ENCODE peak calls at places on chromosomes 1 and 21, in seven cellular contexts. One of them, this sample, is unnamed.

GRCh38 chr21:46452719-46453118 is 6.0 kb upstream of the DIP2A start:
- DNase-seq in putamen: no peak
- DNase-seq in stimulated activated CD8-positive, alpha-beta memory T cell treated with anti-CD3 and anti-CD28 coated beads, Interleukin-15, amount 100 ng/mL, for 48 hours: no peak
- DNase-seq in MV-4-11: no peak
- DNase-seq in neural crest cell: no peak
- DNase-seq in activated T-cell treated with anti-CD3 and anti-CD28 coated beads for 24 hours: no peak
- DNase-seq in NCI-H1105 treated with DMSO at 0.1 percent for 48 hours: no peak
- DNase-seq in this sample: no peak

GRCh38 chr1:29416267-29416666 is 179.9 kb downstream of the PTPRU start:
- DNase-seq in stimulated activated CD8-positive, alpha-beta memory T cell treated with anti-CD3 and anti-CD28 coated beads, Interleukin-15, amount 100 ng/mL, for 48 hours: no peak
- DNase-seq in MV-4-11: no peak
- DNase-seq in putamen: no peak
- DNase-seq in neural crest cell: no peak
- DNase-seq in NCI-H1105 treated with DMSO at 0.1 percent for 48 hours: no peak
- DNase-seq in activated T-cell treated with anti-CD3 and anti-CD28 coated beads for 24 hours: no peak
- DNase-seq in this sample: no peak

GRCh38 chr1:208475951-208476824 is 232.0 kb upstream of the PLXNA2 start:
- DNase-seq in MV-4-11: no peak
- DNase-seq in putamen: peak
- DNase-seq in NCI-H1105 treated with DMSO at 0.1 percent for 48 hours: peak
- DNase-seq in activated T-cell treated with anti-CD3 and anti-CD28 coated beads for 24 hours: no peak
- DNase-seq in neural crest cell: no peak
- DNase-seq in stimulated activated CD8-positive, alpha-beta memory T cell treated with anti-CD3 and anti-CD28 coated beads, Interleukin-15, amount 100 ng/mL, for 48 hours: no peak
- DNase-seq in this sample: no peak

GRCh38 chr1:54805981-54806381 is 4.9 kb upstream of the TTC22 start:
- DNase-seq in NCI-H1105 treated with DMSO at 0.1 percent for 48 hours: no peak
- DNase-seq in neural crest cell: no peak
- DNase-seq in stimulated activated CD8-positive, alpha-beta memory T cell treated with anti-CD3 and anti-CD28 coated beads, Interleukin-15, amount 100 ng/mL, for 48 hours: no peak
- DNase-seq in MV-4-11: no peak
- DNase-seq in activated T-cell treated with anti-CD3 and anti-CD28 coated beads for 24 hours: no peak
- DNase-seq in putamen: no peak
- DNase-seq in this sample: no peak

GRCh38 chr1:184078564-184079107 is 27.1 kb downstream of the TSEN15 start:
- DNase-seq in neural crest cell: no peak
- DNase-seq in activated T-cell treated with anti-CD3 and anti-CD28 coated beads for 24 hours: no peak
- DNase-seq in NCI-H1105 treated with DMSO at 0.1 percent for 48 hours: peak
- DNase-seq in putamen: no peak
- DNase-seq in MV-4-11: no peak
- DNase-seq in stimulated activated CD8-positive, alpha-beta memory T cell treated with anti-CD3 and anti-CD28 coated beads, Interleukin-15, amount 100 ng/mL, for 48 hours: peak
- DNase-seq in this sample: no peak

GRCh38 chr1:228353601-228354371 is 52.8 kb downstream of the TRIM11 start:
- DNase-seq in stimulated activated CD8-positive, alpha-beta memory T cell treated with anti-CD3 and anti-CD28 coated beads, Interleukin-15, amount 100 ng/mL, for 48 hours: no peak
- DNase-seq in activated T-cell treated with anti-CD3 and anti-CD28 coated beads for 24 hours: no peak
- DNase-seq in putamen: no peak
- DNase-seq in MV-4-11: no peak
- DNase-seq in neural crest cell: no peak
- DNase-seq in NCI-H1105 treated with DMSO at 0.1 percent for 48 hours: no peak
- DNase-seq in this sample: no peak

GRCh38 chr21:33109574-33110339 is 39.8 kb downstream of the OLIG1 start:
- DNase-seq in NCI-H1105 treated with DMSO at 0.1 percent for 48 hours: peak
- DNase-seq in MV-4-11: peak
- DNase-seq in neural crest cell: peak
- DNase-seq in stimulated activated CD8-positive, alpha-beta memory T cell treated with anti-CD3 and anti-CD28 coated beads, Interleukin-15, amount 100 ng/mL, for 48 hours: no peak
- DNase-seq in activated T-cell treated with anti-CD3 and anti-CD28 coated beads for 24 hours: no peak
- DNase-seq in putamen: no peak
- DNase-seq in this sample: peak

GRCh38 chr1:14137411-14138134 is 437.6 kb downstream of the PRDM2 start:
- DNase-seq in activated T-cell treated with anti-CD3 and anti-CD28 coated beads for 24 hours: no peak
- DNase-seq in stimulated activated CD8-positive, alpha-beta memory T cell treated with anti-CD3 and anti-CD28 coated beads, Interleukin-15, amount 100 ng/mL, for 48 hours: no peak
- DNase-seq in putamen: no peak
- DNase-seq in NCI-H1105 treated with DMSO at 0.1 percent for 48 hours: no peak
- DNase-seq in neural crest cell: no peak
- DNase-seq in MV-4-11: no peak
- DNase-seq in this sample: no peak

GRCh38 chr1:185719021-185719420 is 15.2 kb upstream of the HMCN1 start:
- DNase-seq in neural crest cell: no peak
- DNase-seq in MV-4-11: no peak
- DNase-seq in putamen: no peak
- DNase-seq in NCI-H1105 treated with DMSO at 0.1 percent for 48 hours: no peak
- DNase-seq in stimulated activated CD8-positive, alpha-beta memory T cell treated with anti-CD3 and anti-CD28 coated beads, Interleukin-15, amount 100 ng/mL, for 48 hours: no peak
- DNase-seq in activated T-cell treated with anti-CD3 and anti-CD28 coated beads for 24 hours: no peak
- DNase-seq in this sample: no peak

GRCh38 chr1:32773764-32774463 is 43.2 kb downstream of the YARS1 start:
- DNase-seq in stimulated activated CD8-positive, alpha-beta memory T cell treated with anti-CD3 and anti-CD28 coated beads, Interleukin-15, amount 100 ng/mL, for 48 hours: no peak
- DNase-seq in MV-4-11: no peak
- DNase-seq in NCI-H1105 treated with DMSO at 0.1 percent for 48 hours: no peak
- DNase-seq in neural crest cell: no peak
- DNase-seq in activated T-cell treated with anti-CD3 and anti-CD28 coated beads for 24 hours: no peak
- DNase-seq in putamen: no peak
- DNase-seq in this sample: no peak

GRCh38 chr1:223706077-223706988 is 6.0 kb upstream of the CAPN2 start:
- DNase-seq in MV-4-11: no peak
- DNase-seq in neural crest cell: no peak
- DNase-seq in activated T-cell treated with anti-CD3 and anti-CD28 coated beads for 24 hours: no peak
- DNase-seq in putamen: no peak
- DNase-seq in stimulated activated CD8-positive, alpha-beta memory T cell treated with anti-CD3 and anti-CD28 coated beads, Interleukin-15, amount 100 ng/mL, for 48 hours: no peak
- DNase-seq in NCI-H1105 treated with DMSO at 0.1 percent for 48 hours: peak
- DNase-seq in this sample: no peak

GRCh38 chr1:8201331-8201861 is 116.5 kb upstream of the SLC45A1 start:
- DNase-seq in neural crest cell: no peak
- DNase-seq in activated T-cell treated with anti-CD3 and anti-CD28 coated beads for 24 hours: no peak
- DNase-seq in NCI-H1105 treated with DMSO at 0.1 percent for 48 hours: no peak
- DNase-seq in MV-4-11: no peak
- DNase-seq in putamen: no peak
- DNase-seq in stimulated activated CD8-positive, alpha-beta memory T cell treated with anti-CD3 and anti-CD28 coated beads, Interleukin-15, amount 100 ng/mL, for 48 hours: no peak
- DNase-seq in this sample: no peak